ENCODE peak calls at places on chromosome 11, in eight cellular contexts. D, W, P, C, S, X, A and N are unnamed samples.

GRCh38 chr11:29272019-29272654 is 744.7 kb downstream of the KCNA4 start:
- ATAC-seq in D (peak), W (no peak), P (no peak), C (no peak), S (no peak), X (no peak), A (no peak), N (no peak)

GRCh38 chr11:87296627-87297026 is 258.9 kb downstream of the TMEM135 start:
- ATAC-seq in D (no peak), W (no peak), P (no peak), C (no peak), S (no peak), X (no peak), A (no peak), N (no peak)

GRCh38 chr11:122491486-122491885 is 164.0 kb upstream of the UBASH3B start:
- ATAC-seq in D (no peak), W (no peak), P (no peak), C (no peak), S (no peak), X (no peak), A (no peak), N (no peak)

GRCh38 chr11:1771700-1772099 is 8.0 kb upstream of the CTSD start:
- ATAC-seq in D (no peak), W (no peak), P (no peak), C (no peak), S (no peak), X (no peak), A (peak), N (no peak)

GRCh38 chr11:79691445-79691844 is 250.6 kb upstream of the TENM4 start:
- ATAC-seq in D (no peak), W (no peak), P (no peak), C (no peak), S (no peak), X (no peak), A (no peak), N (no peak)

GRCh38 chr11:18011633-18012313 is 1.1 kb downstream of the SERGEF start:
- ATAC-seq in D (peak), W (no peak), P (no peak), C (no peak), S (no peak), X (no peak), A (no peak), N (no peak)

GRCh38 chr11:116707746-116708145 is 65.0 kb downstream of the BUD13 start:
- ATAC-seq in D (no peak), W (no peak), P (no peak), C (no peak), S (peak), X (no peak), A (no peak), N (no peak)

GRCh38 chr11:110935018-110935640 is 222.9 kb upstream of the ARHGAP20 start:
- ATAC-seq in D (no peak), W (no peak), P (no peak), C (no peak), S (no peak), X (no peak), A (no peak), N (no peak)

GRCh38 chr11:33040127-33040861 is 922 bp downstream of the TCP11L1 start:
- ATAC-seq in D (no peak), W (peak), P (peak), C (peak), S (peak), X (peak), A (peak), N (peak)

GRCh38 chr11:6326980-6327379 is 6.7 kb upstream of the CAVIN3 start:
- ATAC-seq in D (no peak), W (no peak), P (no peak), C (no peak), S (no peak), X (no peak), A (no peak), N (no peak)

GRCh38 chr11:70423523-70424505 is 25.5 kb downstream of the CTTN start:
- ATAC-seq in D (peak), W (peak), P (peak), C (peak), S (no peak), X (no peak), A (peak), N (peak)

GRCh38 chr11:115695677-115696451 is 191.6 kb upstream of the CADM1 start:
- ATAC-seq in D (no peak), W (peak), P (no peak), C (no peak), S (no peak), X (no peak), A (no peak), N (no peak)

GRCh38 chr11:43947003-43947500 is 4.6 kb downstream of the C11orf96 start:
- ATAC-seq in D (peak), W (no peak), P (no peak), C (no peak), S (no peak), X (no peak), A (no peak), N (no peak)

GRCh38 chr11:87036756-87037449 is 831 bp upstream of the TMEM135 start:
- ATAC-seq in D (peak), W (peak), P (peak), C (peak), S (peak), X (no peak), A (no peak), N (peak)

GRCh38 chr11:107821199-107821926 is 37.2 kb downstream of the SLC35F2 start:
- ATAC-seq in D (no peak), W (no peak), P (no peak), C (no peak), S (no peak), X (no peak), A (no peak), N (no peak)

GRCh38 chr11:72940417-72940816 is 126.2 kb downstream of the ATG16L2 start:
- ATAC-seq in D (no peak), W (no peak), P (no peak), C (no peak), S (no peak), X (no peak), A (no peak), N (no peak)

GRCh38 chr11:66183581-66184048 is 84.8 kb upstream of the RAB1B start:
- ATAC-seq in D (no peak), W (peak), P (peak), C (peak), S (no peak), X (peak), A (peak), N (no peak)

GRCh38 chr11:6648505-6648904 is 7.1 kb downstream of the DCHS1 start:
- ATAC-seq in D (no peak), W (no peak), P (no peak), C (no peak), S (no peak), X (no peak), A (no peak), N (no peak)

GRCh38 chr11:123203934-123204333 is 8.9 kb upstream of the CLMP start:
- ATAC-seq in D (no peak), W (no peak), P (no peak), C (no peak), S (no peak), X (no peak), A (no peak), N (no peak)

GRCh38 chr11:36449566-36450390 is 60.3 kb downstream of the TRAF6 start:
- ATAC-seq in D (peak), W (no peak), P (no peak), C (peak), S (peak), X (no peak), A (no peak), N (peak)

GRCh38 chr11:41983458-41983857 is 524.0 kb upstream of the LRRC4C start:
- ATAC-seq in D (no peak), W (no peak), P (no peak), C (no peak), S (no peak), X (no peak), A (no peak), N (no peak)